ENCODE peak calls at places on chromosomes 16 and 17, in seven cellular contexts. U, E, A, D, C, T and X are unnamed samples.
A peak's percentile ranks its signal among the peaks of the same experiment; 100 is the strongest.

GRCh38 chr17:76864024-76864423 is 4.2 kb upstream of the MGAT5B start:
- ATAC-seq in A (no peak), C (no peak), E (no peak), T (no peak), D (no peak), U (no peak), X (no peak)

GRCh38 chr17:21452377-21453143 is 76.4 kb downstream of the KCNJ12 start:
- ATAC-seq in C (no peak), A (peak; percentile 13), T (no peak), U (peak; percentile 75), E (no peak), D (peak; percentile 77), X (no peak)

GRCh38 chr16:56944954-56945839 is 13.3 kb downstream of the HERPUD1 start:
- ATAC-seq in D (peak; percentile 23), U (no peak), C (peak; percentile 37), E (no peak), A (peak; percentile 79), T (peak; percentile 92), X (no peak)

GRCh38 chr17:74272731-74273201 is 1.3 kb upstream of the DNAI2 start:
- ATAC-seq in A (no peak), D (peak; percentile 20), E (no peak), U (peak; percentile 53), C (no peak), T (no peak), X (no peak)

GRCh38 chr17:18038149-18038850 is 668 bp downstream of the ATPAF2 start:
- ATAC-seq in U (no peak), C (no peak), E (peak; percentile 2), A (peak; percentile 56), T (peak; percentile 59), D (no peak), X (peak; percentile 10)

GRCh38 chr16:16817203-16817602 is 438.3 kb downstream of the NPIPA7 start:
- ATAC-seq in A (no peak), U (no peak), C (no peak), E (no peak), T (no peak), D (no peak), X (no peak)

GRCh38 chr17:45013021-45013997 is 38.1 kb downstream of the DCAKD start:
- ATAC-seq in U (peak; percentile 89), A (no peak), D (peak; percentile 73), T (no peak), C (no peak), E (no peak), X (no peak)

GRCh38 chr17:44832821-44833220 is 2.7 kb upstream of the GJC1 start:
- ATAC-seq in C (no peak), T (no peak), U (no peak), A (no peak), E (no peak), D (no peak), X (no peak)

GRCh38 chr17:61330174-61331150 is 69.2 kb upstream of the TBX2 start:
- ATAC-seq in E (no peak), D (no peak), U (no peak), C (no peak), T (no peak), A (no peak), X (no peak)

GRCh38 chr17:66577041-66577440 is 257.9 kb upstream of the CACNG5 start:
- ATAC-seq in T (no peak), U (no peak), A (no peak), D (no peak), E (no peak), C (no peak), X (no peak)

GRCh38 chr16:89176717-89177116 is 5.2 kb downstream of the CDH15 start:
- ATAC-seq in U (no peak), D (no peak), C (no peak), E (no peak), A (no peak), T (no peak), X (no peak)